ENCODE peak calls at places on chromosomes 1 and 21, in seven cellular contexts. K, Y, S, G, O, M and N are unnamed samples.

GRCh38 chr21:14591882-14592281 is 45.8 kb upstream of the SAMSN1 start:
- DNase-seq in M (peak; percentile 26), S (no peak), Y (no peak), G (no peak), K (no peak), O (no peak), N (peak; percentile 76)

GRCh38 chr1:44531785-44532566 is 126.9 kb downstream of the RNF220 start:
- DNase-seq in M (peak; percentile 42), G (no peak), Y (peak; percentile 54), O (no peak), K (no peak), S (peak; percentile 89), N (peak; percentile 13)

GRCh38 chr21:32329776-32330175 is 31.1 kb downstream of the MRAP start:
- DNase-seq in G (no peak), M (no peak), Y (peak; percentile 62), S (peak; percentile 61), K (no peak), O (no peak), N (peak; percentile 58)

GRCh38 chr1:17798799-17799382 is 43.8 kb downstream of the ACTL8 start:
- DNase-seq in M (no peak), O (no peak), S (no peak), Y (no peak), G (no peak), K (no peak), N (no peak)

GRCh38 chr21:44941567-44941966 is 1.7 kb downstream of the SLX9 start:
- DNase-seq in G (no peak), K (no peak), S (no peak), Y (no peak), O (no peak), M (no peak), N (no peak)

GRCh38 chr1:153616144-153616884 is at the start of gene S100A14:
- DNase-seq in S (peak; percentile 40), Y (no peak), G (no peak), K (no peak), M (no peak), O (no peak), N (no peak)

GRCh38 chr21:25682382-25682781 is 43.3 kb downstream of the JAM2 start:
- DNase-seq in Y (no peak), O (no peak), M (no peak), S (peak; percentile 3), G (no peak), K (peak; percentile 38), N (no peak)

GRCh38 chr1:153347856-153348255 is 785 bp downstream of the PGLYRP4 start:
- DNase-seq in M (no peak), O (no peak), G (no peak), K (no peak), S (no peak), Y (no peak), N (no peak)

GRCh38 chr1:54487571-54488050 is 60.4 kb upstream of the ACOT11 start:
- DNase-seq in Y (no peak), K (peak; percentile 52), O (no peak), S (no peak), G (no peak), M (no peak), N (no peak)

GRCh38 chr1:109091196-109092193 is 931 bp downstream of the TMEM167B start:
- DNase-seq in O (no peak), S (no peak), G (no peak), Y (peak; percentile 75), M (peak; percentile 37), K (no peak), N (peak; percentile 85)

DNA sequence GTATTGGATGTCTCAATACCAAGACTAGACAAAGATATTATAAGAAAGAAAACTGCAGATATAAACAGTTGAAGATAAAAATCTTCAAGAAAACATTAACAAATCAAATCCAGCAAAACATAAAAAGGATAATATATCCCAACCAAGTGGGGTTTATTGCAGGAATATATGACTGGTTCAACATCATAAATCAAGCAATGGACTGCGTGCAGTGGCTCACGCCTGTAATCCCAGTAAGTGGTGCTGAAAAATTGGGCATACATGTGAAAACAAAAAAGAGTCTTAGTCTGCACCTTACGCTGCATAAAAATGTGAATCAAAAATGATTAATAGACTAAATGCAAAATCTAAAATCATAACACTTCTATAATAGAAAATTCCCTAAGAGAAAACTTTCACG is 112.9 kb upstream of the PDE4B start:
- DNase-seq in O (no peak), M (no peak), Y (no peak), G (no peak), S (no peak), K (no peak), N (no peak)
- H2BK120ac ChIP-seq in O (no peak overlapping the region), M (no peak overlapping the region), Y (no peak overlapping the region), G (no peak overlapping the region), S (no peak overlapping the region), K (no peak overlapping the region), N (no peak overlapping the region)

DNA sequence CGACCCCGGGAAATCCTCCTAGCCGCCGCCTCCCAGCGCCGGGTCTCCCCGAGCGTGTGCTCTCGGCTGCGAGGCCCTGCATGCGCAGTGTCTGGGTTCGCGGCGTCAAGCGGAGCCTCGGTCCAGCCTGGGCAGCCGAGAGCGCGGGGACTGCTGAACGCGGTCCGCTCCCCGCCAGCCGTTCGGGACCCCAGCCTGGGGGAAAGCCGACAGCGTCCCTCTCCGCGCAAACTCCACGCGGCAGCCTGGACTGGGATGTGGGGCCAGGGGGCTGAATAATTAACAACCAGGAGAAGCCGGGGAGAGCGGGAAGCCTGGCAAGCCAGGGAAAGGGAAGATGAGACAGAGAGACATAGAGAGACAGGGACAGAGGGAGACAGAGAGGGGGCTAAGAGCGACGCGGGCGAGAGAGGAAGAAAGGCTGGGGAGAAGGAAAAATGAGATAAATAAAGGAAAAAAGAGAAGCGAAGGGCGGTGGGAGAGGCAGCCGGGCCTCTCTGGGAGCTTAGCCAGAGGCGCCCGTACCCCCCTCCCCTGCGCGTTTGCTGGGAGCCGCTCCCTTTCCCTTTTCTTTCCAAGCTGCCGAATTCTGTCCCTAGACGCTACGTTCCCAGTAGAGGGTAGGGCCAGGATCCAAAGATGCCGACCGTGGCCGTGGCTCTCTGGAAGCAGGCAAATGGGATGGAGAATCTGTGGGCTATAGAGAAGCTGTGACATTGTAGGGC is 64.1 kb downstream of the MEF2D start:
- DNase-seq in Y (no peak), G (no peak), S (peak; percentile 51), M (no peak), K (peak; percentile 52), O (no peak), N (no peak)
- H3K27me3 ChIP-seq in Y (peaks cover 95% of the 10 kb centered on the region), G (peaks cover 40% of the 10 kb centered on the region), S (peaks cover 46% of the 10 kb centered on the region), M (peaks cover 75% of the 10 kb centered on the region), K (peaks cover 96% of the 10 kb centered on the region), O (peaks cover 87% of the 10 kb centered on the region), N (peaks cover 99% of the 10 kb centered on the region)

DNA sequence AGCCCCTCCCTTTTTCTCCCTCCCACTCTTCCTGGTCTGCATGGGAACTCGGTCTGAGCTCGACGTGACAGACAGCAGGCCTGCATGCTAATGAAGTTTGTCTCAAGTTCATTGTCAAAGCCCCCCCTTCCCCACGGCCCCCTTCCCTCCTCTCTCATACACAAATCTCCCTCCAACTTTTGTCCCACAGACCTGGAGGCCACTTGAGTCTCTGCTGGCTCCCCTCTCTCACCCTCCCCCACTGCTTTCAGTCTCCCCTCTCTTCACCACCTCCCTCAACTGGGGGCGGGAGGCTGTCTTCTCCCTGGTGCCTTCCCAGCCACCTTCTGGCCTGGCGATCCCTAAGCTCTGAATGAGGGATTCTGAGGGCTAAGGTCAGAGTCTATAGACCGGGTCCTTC is 61.3 kb downstream of the RHBG start:
- DNase-seq in S (peak; percentile 95), K (peak; percentile 73), Y (no peak), M (no peak), O (no peak), G (no peak), N (no peak)
- H3K4me2 ChIP-seq in S (peak overlapping the region; percentile 39), K (peak overlapping the region; percentile 33), Y (no peak overlapping the region), M (no peak overlapping the region), O (peak overlapping the region; percentile 67), G (no peak overlapping the region), N (no peak overlapping the region)

DNA sequence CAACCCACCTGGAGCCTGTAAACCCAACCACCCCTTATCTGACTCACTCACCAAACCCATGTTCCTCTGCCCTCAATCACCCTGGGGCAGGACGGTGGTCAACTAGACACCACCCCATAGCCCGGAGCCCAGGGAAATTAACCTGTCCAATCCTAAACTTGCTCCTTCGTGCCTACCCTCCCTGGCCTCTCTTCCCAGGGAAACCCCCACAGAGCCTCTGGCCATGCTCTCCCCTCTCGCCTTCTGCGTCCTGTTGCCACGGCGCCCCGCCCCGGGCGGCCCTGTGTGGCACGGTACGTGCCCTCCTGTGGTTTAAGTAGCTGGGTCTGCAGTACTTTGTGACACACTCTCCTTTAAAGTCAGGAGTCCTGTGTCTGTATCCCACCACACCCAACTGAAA is 4.0 kb upstream of the FTCD start:
- DNase-seq in K (peak; percentile 13), G (no peak), O (no peak), M (no peak), S (no peak), Y (no peak), N (no peak)
- H2BK120ac ChIP-seq in K (no peak overlapping the region), G (no peak overlapping the region), O (no peak overlapping the region), M (no peak overlapping the region), S (no peak overlapping the region), Y (no peak overlapping the region), N (no peak overlapping the region)

GRCh38 chr1:205688681-205689080 is 8.4 kb upstream of the SLC45A3 start:
- DNase-seq in S (no peak), K (no peak), G (no peak), O (no peak), Y (no peak), M (peak; percentile 57), N (no peak)

GRCh38 chr1:205688171-205688570 is 7.9 kb upstream of the SLC45A3 start:
- DNase-seq in Y (no peak), K (no peak), O (no peak), G (no peak), S (peak; percentile 93), M (peak; percentile 81), N (no peak)

GRCh38 chr1:205689479-205689878 is 9.2 kb upstream of the SLC45A3 start:
- DNase-seq in G (peak; percentile 53), O (no peak), K (no peak), Y (no peak), M (no peak), S (no peak), N (no peak)

GRCh38 chr1:205690122-205690756 is 9.9 kb upstream of the SLC45A3 start:
- DNase-seq in M (peak; percentile 47), O (no peak), Y (no peak), G (no peak), K (no peak), S (no peak), N (no peak)

GRCh38 chr1:205687242-205687641 is 6.9 kb upstream of the SLC45A3 start:
- DNase-seq in K (no peak), S (no peak), M (no peak), Y (no peak), O (no peak), G (no peak), N (no peak)
- H3K27me3 ChIP-seq in K (no peaks in the 10 kb centered on the region), S (no peaks in the 10 kb centered on the region), M (no peaks in the 10 kb centered on the region), Y (peaks cover 21% of the 10 kb centered on the region), O (no peaks in the 10 kb centered on the region), G (no peaks in the 10 kb centered on the region), N (peaks cover 4% of the 10 kb centered on the region)